ENCODE peak calls at places on chromosome 13, in nine cellular contexts. R is HFF-Myc; Z is activated CD8-positive, alpha-beta memory T cell treated with anti-CD3 and anti-CD28 coated beads for 1 hour; C is GM12865; X is lower leg skin; D is AG09319; I is Caco-2; M is C1 segment of cervical spinal cord; K is T-helper 1 cell. F is an unnamed sample.

GRCh38 chr13:91740811-91741210 is 342.4 kb downstream of the GPC5 start:
- DNase-seq in R (no peak), Z (no peak), C (no peak), X (no peak), D (no peak), I (no peak), M (no peak), K (no peak), F (no peak)

GRCh38 chr13:78657699-78658629 is 991 bp downstream of the OBI1 start:
- DNase-seq in R (no peak), Z (no peak), C (peak; percentile 14), X (no peak), D (no peak), I (peak; percentile 45), M (no peak), K (no peak), F (no peak)

GRCh38 chr13:42821437-42821836 is 40.1 kb downstream of the FAM216B start:
- DNase-seq in R (peak; percentile 84), Z (no peak), C (no peak), X (no peak), D (peak; percentile 60), I (no peak), M (no peak), K (no peak), F (peak; percentile 31)

GRCh38 chr13:19069684-19070397 is 111.8 kb downstream of the TUBA3C start:
- DNase-seq in R (no peak), Z (no peak), C (no peak), X (peak; percentile 68), D (no peak), I (no peak), M (no peak), K (no peak), F (no peak)

GRCh38 chr13:94416454-94417080 is 62.9 kb downstream of the DCT start:
- DNase-seq in R (no peak), Z (no peak), C (peak; percentile 30), X (no peak), D (no peak), I (peak; percentile 53), M (no peak), K (no peak), F (no peak)

GRCh38 chr13:97695684-97696083 is 257.8 kb upstream of the IPO5 start:
- DNase-seq in R (no peak), Z (no peak), C (no peak), X (no peak), D (no peak), I (no peak), M (no peak), K (no peak), F (no peak)

GRCh38 chr13:112645327-112645914 is 44.4 kb upstream of the ATP11A start:
- DNase-seq in R (no peak), Z (no peak), C (no peak), X (peak; percentile 46), D (no peak), I (no peak), M (no peak), K (no peak), F (no peak)

GRCh38 chr13:29156136-29156535 is 336.0 kb downstream of the MTUS2 start:
- DNase-seq in R (no peak), Z (no peak), C (no peak), X (no peak), D (no peak), I (no peak), M (no peak), K (no peak), F (no peak)

GRCh38 chr13:46992383-46992952 is 95.6 kb upstream of the HTR2A start:
- DNase-seq in R (no peak), Z (no peak), C (peak; percentile 62), X (no peak), D (no peak), I (no peak), M (no peak), K (no peak), F (no peak)

GRCh38 chr13:100594731-100595130 is 6.1 kb upstream of the GGACT start:
- DNase-seq in R (no peak), Z (no peak), C (no peak), X (no peak), D (no peak), I (no peak), M (no peak), K (no peak), F (no peak)

GRCh38 chr13:111506621-111507020 is 186.2 kb downstream of the TEX29 start:
- DNase-seq in R (no peak), Z (no peak), C (no peak), X (peak; percentile 69), D (no peak), I (no peak), M (no peak), K (no peak), F (no peak)

GRCh38 chr13:85879014-85879413 is 79.8 kb upstream of the SLITRK6 start:
- DNase-seq in R (no peak), Z (no peak), C (no peak), X (no peak), D (no peak), I (no peak), M (no peak), K (no peak), F (no peak)